ENCODE peak calls at places on chromosomes 2 and 18, in nine cellular contexts. Y is NT2/D1; U is RPMI7951; X is GM04504; M is MCF 10A; J is activated naive CD8-positive, alpha-beta T cell treated with anti-CD3 and anti-CD28 coated beads for 36 hours; Z is ELR; L is SJSA1; V is T-helper 2 cell. N is an unnamed sample.

GRCh38 chr2:169928463-169928864 is 101.2 kb downstream of the UBR3 start:
- DNase-seq in Y (peak; percentile 22), U (peak; percentile 41), X (peak; percentile 10), M (peak; percentile 56), J (no peak), Z (peak; percentile 71), L (no peak), V (no peak), N (no peak)

GRCh38 chr2:61658841-61659780 is 121.0 kb upstream of the XPO1 start:
- DNase-seq in Y (peak; percentile 42), U (peak; percentile 73), X (no peak), M (peak; percentile 58), J (no peak), Z (peak; percentile 82), L (no peak), V (no peak), N (no peak)

GRCh38 chr18:7317804-7318231 is 86.9 kb downstream of the LRRC30 start:
- DNase-seq in Y (no peak), U (peak; percentile 2), X (no peak), M (peak; percentile 88), J (no peak), Z (peak; percentile 2), L (no peak), V (no peak), N (no peak)

GRCh38 chr2:240197439-240198139 is 57.1 kb upstream of the OTOS start:
- DNase-seq in Y (no peak), U (no peak), X (no peak), M (no peak), J (no peak), Z (no peak), L (peak; percentile 23), V (no peak), N (no peak)

GRCh38 chr2:194087569-194087968 is 1569.5 kb upstream of the SLC39A10 start:
- DNase-seq in Y (no peak), U (no peak), X (no peak), M (peak; percentile 54), J (no peak), Z (peak; percentile 15), L (no peak), V (no peak), N (no peak)

GRCh38 chr2:138238908-138239307 is 262.7 kb upstream of the SPOPL start:
- DNase-seq in Y (no peak), U (no peak), X (no peak), M (no peak), J (no peak), Z (no peak), L (no peak), V (no peak), N (no peak)

GRCh38 chr2:127551221-127551930 is 15.9 kb downstream of the MYO7B start:
- DNase-seq in Y (no peak), U (no peak), X (no peak), M (no peak), J (no peak), Z (no peak), L (no peak), V (no peak), N (peak; percentile 56)

GRCh38 chr18:59659486-59660187 is 37.6 kb downstream of the CCBE1 start:
- DNase-seq in Y (no peak), U (no peak), X (no peak), M (no peak), J (no peak), Z (peak; percentile 67), L (peak; percentile 7), V (no peak), N (no peak)

GRCh38 chr2:40690525-40690924 is 238.6 kb upstream of the SLC8A1 start:
- DNase-seq in Y (no peak), U (no peak), X (no peak), M (no peak), J (no peak), Z (no peak), L (no peak), V (no peak), N (no peak)

GRCh38 chr2:23385351-23385747 is 370 bp downstream of the KLHL29 start:
- DNase-seq in Y (no peak), U (peak; percentile 30), X (no peak), M (peak; percentile 48), J (no peak), Z (peak; percentile 59), L (no peak), V (no peak), N (peak; percentile 79)

GRCh38 chr18:8367217-8367988 is 241.8 kb upstream of the RAB12 start:
- DNase-seq in Y (peak; percentile 59), U (no peak), X (no peak), M (no peak), J (peak; percentile 30), Z (peak; percentile 18), L (no peak), V (no peak), N (peak; percentile 56)

GRCh38 chr2:54603796-54604195 is 119.7 kb upstream of the EML6 start:
- DNase-seq in Y (no peak), U (no peak), X (no peak), M (no peak), J (no peak), Z (no peak), L (no peak), V (no peak), N (no peak)

GRCh38 chr18:43034683-43035500 is 80.6 kb downstream of the RIT2 start:
- DNase-seq in Y (peak; percentile 6), U (no peak), X (no peak), M (no peak), J (no peak), Z (no peak), L (no peak), V (no peak), N (no peak)

GRCh38 chr18:70037453-70038061 is 89.9 kb upstream of the CD226 start:
- DNase-seq in Y (no peak), U (peak; percentile 37), X (no peak), M (peak; percentile 9), J (no peak), Z (no peak), L (no peak), V (no peak), N (no peak)

GRCh38 chr2:120418174-120418787 is 72.3 kb downstream of the INHBB start:
- DNase-seq in Y (no peak), U (no peak), X (no peak), M (no peak), J (no peak), Z (no peak), L (no peak), V (no peak), N (no peak)

GRCh38 chr2:47051562-47051961 is 103.5 kb downstream of the STPG4 start:
- DNase-seq in Y (no peak), U (no peak), X (no peak), M (no peak), J (no peak), Z (no peak), L (no peak), V (no peak), N (no peak)

GRCh38 chr2:169702979-169703378 is 8.7 kb downstream of the PHOSPHO2 start:
- DNase-seq in Y (no peak), U (no peak), X (no peak), M (no peak), J (no peak), Z (no peak), L (no peak), V (no peak), N (no peak)

GRCh38 chr2:67251741-67252140 is 145.4 kb upstream of the ETAA1 start:
- DNase-seq in Y (no peak), U (no peak), X (no peak), M (no peak), J (no peak), Z (no peak), L (no peak), V (no peak), N (no peak)

GRCh38 chr2:214127178-214127970 is 283.5 kb upstream of the VWC2L start:
- DNase-seq in Y (peak; percentile 84), U (peak; percentile 46), X (peak; percentile 62), M (peak; percentile 91), J (no peak), Z (peak; percentile 69), L (no peak), V (no peak), N (no peak)

GRCh38 chr2:23900133-23900926 is 26.6 kb downstream of the ATAD2B start:
- DNase-seq in Y (no peak), U (peak; percentile 28), X (peak; percentile 37), M (peak; percentile 35), J (no peak), Z (peak; percentile 84), L (no peak), V (no peak), N (no peak)

GRCh38 chr2:216539791-216540241 is 41.2 kb downstream of the RPL37A start:
- DNase-seq in Y (no peak), U (peak; percentile 93), X (no peak), M (peak; percentile 95), J (no peak), Z (peak; percentile 67), L (no peak), V (no peak), N (no peak)

GRCh38 chr2:85760371-85760770 is 6.6 kb downstream of the ATOH8 start:
- DNase-seq in Y (no peak), U (no peak), X (no peak), M (no peak), J (no peak), Z (no peak), L (no peak), V (no peak), N (no peak)

GRCh38 chr2:127324635-127325034 is 30.7 kb upstream of the ERCC3 start:
- DNase-seq in Y (peak; percentile 13), U (peak; percentile 59), X (peak; percentile 18), M (peak; percentile 54), J (no peak), Z (peak; percentile 67), L (no peak), V (no peak), N (no peak)

GRCh38 chr18:27604583-27604982 is 419.5 kb upstream of the CHST9 start:
- DNase-seq in Y (no peak), U (peak; percentile 8), X (no peak), M (peak; percentile 18), J (no peak), Z (peak; percentile 59), L (peak; percentile 40), V (no peak), N (no peak)

N was measured in vagina.